ENCODE peak calls at places on chromosomes 5 and 9, in eight cellular contexts. Y is nephron progenitor cell, N is MV-4-11, D is H7, B is cardiac muscle cell, A is GM03348, I is IMR-90, C is EL. Z is an unnamed sample.

GRCh38 chr5:3593771-3594513 is 1.7 kb upstream of the IRX1 start:
- DNase-seq in Y (peak), N (no peak), D (peak), B (no peak), A (peak), I (no peak), C (no peak), Z (no peak)

GRCh38 chr9:131310833-131311554 is 21.5 kb downstream of the PLPP7 start:
- DNase-seq in Y (no peak), N (no peak), D (peak), B (no peak), A (no peak), I (no peak), C (no peak), Z (no peak)

GRCh38 chr5:35920890-35921289 is 17.5 kb downstream of the CAPSL start:
- DNase-seq in Y (peak), N (no peak), D (peak), B (peak), A (no peak), I (no peak), C (no peak), Z (peak)

GRCh38 chr5:171762841-171763408 is 22.7 kb upstream of the SMIM23 start:
- DNase-seq in Y (no peak), N (no peak), D (no peak), B (no peak), A (no peak), I (no peak), C (no peak), Z (no peak)

GRCh38 chr9:108521063-108521462 is 334.7 kb downstream of the ACTL7B start:
- DNase-seq in Y (no peak), N (no peak), D (no peak), B (peak), A (peak), I (peak), C (peak), Z (no peak)

GRCh38 chr5:35338169-35338476 is 107.8 kb upstream of the PRLR start:
- DNase-seq in Y (no peak), N (no peak), D (no peak), B (no peak), A (no peak), I (no peak), C (no peak), Z (no peak)

GRCh38 chr5:78550891-78551290 is 97.7 kb downstream of the LHFPL2 start:
- DNase-seq in Y (no peak), N (peak), D (no peak), B (no peak), A (peak), I (peak), C (peak), Z (no peak)

GRCh38 chr9:135282808-135283207 is 195.3 kb downstream of the OLFM1 start:
- DNase-seq in Y (no peak), N (no peak), D (no peak), B (no peak), A (no peak), I (no peak), C (no peak), Z (no peak)

GRCh38 chr9:18668944-18669343 is 195.0 kb downstream of the ADAMTSL1 start:
- DNase-seq in Y (no peak), N (no peak), D (peak), B (no peak), A (no peak), I (no peak), C (no peak), Z (no peak)